ENCODE peak calls at places on chromosomes 11 and 22, in six cellular contexts. U is OCI-LY7, Z is tibial artery, X is choroid plexus epithelial cell, P is bronchial epithelial cell, S is body of pancreas. C is an unnamed sample.

GRCh38 chr11:67404515-67405195 is 772 bp downstream of the TBC1D10C start:
- DNase-seq in U (no peak), Z (no peak), X (no peak), P (no peak), S (no peak), C (no peak)

GRCh38 chr11:30987819-30988218 is 381.7 kb downstream of the DCDC1 start:
- DNase-seq in U (no peak), Z (no peak), X (no peak), P (no peak), S (no peak), C (no peak)

GRCh38 chr11:122599434-122599833 is 56.1 kb upstream of the UBASH3B start:
- DNase-seq in U (no peak), Z (no peak), X (no peak), P (no peak), S (no peak), C (no peak)

GRCh38 chr11:69251639-69252493 is 42.1 kb upstream of the MYEOV start:
- DNase-seq in U (no peak), Z (no peak), X (no peak), P (no peak), S (peak; percentile 92), C (no peak)

GRCh38 chr11:33696931-33697638 is 3.5 kb downstream of the C11orf91 start:
- DNase-seq in U (no peak), Z (no peak), X (no peak), P (peak; percentile 81), S (no peak), C (no peak)

GRCh38 chr22:50469377-50470305 is 5.2 kb downstream of the SBF1 start:
- DNase-seq in U (peak; percentile 98), Z (no peak), X (peak; percentile 38), P (peak; percentile 78), S (peak; percentile 77), C (peak; percentile 16)

GRCh38 chr22:33062402-33062801 is 4.2 kb upstream of the SYN3 start:
- DNase-seq in U (no peak), Z (no peak), X (no peak), P (no peak), S (no peak), C (no peak)

GRCh38 chr11:118572914-118573550 is 823 bp downstream of the ARCN1 start:
- DNase-seq in U (peak; percentile 51), Z (no peak), X (peak; percentile 66), P (peak; percentile 55), S (no peak), C (peak; percentile 64)

GRCh38 chr11:134644489-134645456 is 232.7 kb upstream of the B3GAT1 start:
- DNase-seq in U (no peak), Z (no peak), X (no peak), P (no peak), S (no peak), C (no peak)

GRCh38 chr11:28963189-28963588 is 855.0 kb downstream of the METTL15 start:
- DNase-seq in U (no peak), Z (no peak), X (peak; percentile 81), P (peak; percentile 84), S (no peak), C (peak; percentile 89)

GRCh38 chr11:27701262-27702105 is 1.2 kb upstream of the BDNF start:
- DNase-seq in U (no peak), Z (no peak), X (peak; percentile 81), P (no peak), S (no peak), C (peak; percentile 61)
- H3K4me3 ChIP-seq in U (no peak overlapping the region), Z (peak overlapping the region; percentile 73), X (peak overlapping the region; percentile 74), P (peak overlapping the region; percentile 51), S (peak overlapping the region; percentile 22), C (peak overlapping the region; percentile 64)

DNA sequence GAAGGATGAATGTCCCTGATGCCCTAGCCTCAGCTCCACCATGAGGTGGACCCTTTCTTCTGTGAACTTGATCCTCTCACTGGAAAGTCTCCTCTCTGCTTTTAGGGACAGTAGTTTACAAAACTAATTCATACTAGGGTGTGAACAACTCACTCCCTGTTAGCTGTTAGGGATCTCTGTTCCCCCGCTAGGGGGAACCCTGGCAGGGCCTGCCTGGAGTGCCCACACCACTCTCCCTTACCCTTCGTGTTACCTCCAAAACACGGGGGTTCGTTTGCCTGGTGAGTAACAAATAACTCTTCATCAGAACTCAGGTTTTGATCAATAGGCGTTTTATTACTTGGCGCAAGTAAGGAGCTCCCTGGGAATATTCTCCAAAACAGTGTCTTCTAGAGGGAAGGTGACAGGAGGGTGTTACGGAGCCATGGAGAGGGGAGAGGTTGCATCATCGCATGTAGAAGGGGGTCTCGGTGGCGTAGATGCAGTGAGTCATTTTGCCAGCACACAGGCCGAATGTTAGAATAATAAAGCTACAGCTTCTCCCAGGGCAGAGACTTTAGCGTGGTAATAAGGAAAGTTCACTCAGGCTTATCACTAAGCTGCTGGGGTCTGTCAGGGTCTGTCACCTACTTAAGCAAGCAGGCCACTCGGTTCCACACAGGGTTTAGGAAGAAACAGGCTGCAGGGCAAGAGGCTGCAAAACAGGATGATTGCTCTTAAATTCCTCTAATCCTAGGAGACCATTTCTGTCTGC is 45.8 kb downstream of the C11orf96 start:
- DNase-seq in U (no peak), Z (no peak), X (peak; percentile 38), P (no peak), S (no peak), C (peak; percentile 45)
- TF ChIP-seq CTCF in U (peak; percentile 45), Z (peak; percentile 21), X (peak; percentile 58), P (no peak), S (no peak), C (peak; percentile 56)

GRCh38 chr11:101497292-101497691 is 86.5 kb downstream of the TRPC6 start:
- DNase-seq in U (no peak), Z (no peak), X (no peak), P (no peak), S (no peak), C (no peak)
- H3K4me3 ChIP-seq in U (no peak overlapping the region), Z (no peak overlapping the region), X (no peak overlapping the region), P (no peak overlapping the region), S (no peak overlapping the region), C (no peak overlapping the region)

GRCh38 chr11:22780914-22781593 is 48.5 kb downstream of the SVIP start:
- DNase-seq in U (peak; percentile 32), Z (no peak), X (no peak), P (no peak), S (no peak), C (no peak)

GRCh38 chr11:22774716-22775115 is 54.9 kb downstream of the SVIP start:
- DNase-seq in U (no peak), Z (no peak), X (no peak), P (no peak), S (no peak), C (no peak)

GRCh38 chr11:22775248-22775647 is 54.4 kb downstream of the SVIP start:
- DNase-seq in U (no peak), Z (no peak), X (no peak), P (no peak), S (no peak), C (no peak)

GRCh38 chr11:22779850-22780249 is 49.8 kb downstream of the SVIP start:
- DNase-seq in U (no peak), Z (no peak), X (no peak), P (no peak), S (no peak), C (no peak)

GRCh38 chr11:22778642-22779041 is 51.0 kb downstream of the SVIP start:
- DNase-seq in U (no peak), Z (no peak), X (peak; percentile 5), P (peak; percentile 27), S (no peak), C (no peak)
- TF ChIP-seq CTCF in U (peak; percentile 32), Z (no peak), X (no peak), P (no peak), S (peak; percentile 24), C (no peak)

GRCh38 chr11:72606362-72607100 is 67.7 kb downstream of the PDE2A start:
- DNase-seq in U (no peak), Z (no peak), X (no peak), P (no peak), S (no peak), C (peak; percentile 23)
- H3K4me3 ChIP-seq in U (no peak overlapping the region), Z (peak overlapping the region; percentile 23), X (no peak overlapping the region), P (no peak overlapping the region), S (no peak overlapping the region), C (no peak overlapping the region)

GRCh38 chr22:43883719-43884415 is 7.9 kb downstream of the PNPLA5 start:
- DNase-seq in U (no peak), Z (no peak), X (no peak), P (no peak), S (no peak), C (no peak)

GRCh38 chr22:43885786-43886185 is 6.0 kb downstream of the PNPLA5 start:
- DNase-seq in U (no peak), Z (no peak), X (no peak), P (no peak), S (no peak), C (no peak)

GRCh38 chr22:43886231-43886630 is 5.6 kb downstream of the PNPLA5 start:
- DNase-seq in U (no peak), Z (no peak), X (no peak), P (no peak), S (no peak), C (no peak)

GRCh38 chr22:43885319-43885671 is 6.5 kb downstream of the PNPLA5 start:
- DNase-seq in U (no peak), Z (no peak), X (no peak), P (no peak), S (no peak), C (no peak)

GRCh38 chr22:43884600-43885318 is 7.1 kb downstream of the PNPLA5 start:
- DNase-seq in U (peak; percentile 56), Z (peak; percentile 29), X (peak; percentile 52), P (peak; percentile 21), S (peak; percentile 67), C (peak; percentile 56)
- TF ChIP-seq CTCF in U (peak; percentile 85), Z (peak; percentile 49), X (peak; percentile 88), P (peak; percentile 91), S (peak; percentile 54), C (peak; percentile 94)

DNA sequence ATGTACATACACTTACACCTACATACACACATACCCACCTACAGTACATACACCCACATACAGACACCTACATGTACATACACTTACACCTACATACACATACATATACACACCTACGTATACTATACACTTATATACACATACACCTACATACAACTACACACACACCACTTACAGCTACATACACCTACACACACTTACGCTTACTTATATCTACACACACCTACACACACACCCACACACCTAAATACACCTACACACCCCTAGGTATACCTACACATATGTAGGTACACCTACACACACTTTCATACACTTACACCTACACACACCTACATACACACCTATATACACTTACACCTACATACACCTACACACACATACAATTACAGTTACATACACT is 61.0 kb downstream of the ARHGAP8 start:
- DNase-seq in U (no peak), Z (no peak), X (no peak), P (no peak), S (no peak), C (no peak)
- H3K4me3 ChIP-seq in U (no peak overlapping the region), Z (no peak overlapping the region), X (no peak overlapping the region), P (no peak overlapping the region), S (no peak overlapping the region), C (no peak overlapping the region)

GRCh38 chr11:6900327-6900999 is 8.2 kb upstream of the OR2D2 start:
- DNase-seq in U (peak; percentile 6), Z (no peak), X (peak; percentile 3), P (peak; percentile 40), S (no peak), C (no peak)
- TF ChIP-seq CTCF in U (peak; percentile 69), Z (peak; percentile 3), X (no peak), P (no peak), S (no peak), C (no peak)

C was measured in cardiac fibroblast.